ENCODE peak calls at places on chromosome 1, in eight cellular contexts. T is BE2C, Q is fibroblast of lung, A is GM23248, N is body of pancreas, K is trophoblast cell, I is sigmoid colon, E is aorta. Z is an unnamed sample.

GRCh38 chr1:168386949-168387586 is 106.4 kb downstream of the TBX19 start:
- DNase-seq in T (peak; percentile 63), Q (peak; percentile 61), A (peak; percentile 41), N (peak; percentile 81), K (peak; percentile 70), I (peak; percentile 73), E (peak; percentile 78), Z (peak; percentile 41)

GRCh38 chr1:75725861-75726361 is 1.4 kb downstream of the ACADM start:
- DNase-seq in T (no peak), Q (no peak), A (peak; percentile 5), N (peak; percentile 77), K (no peak), I (no peak), E (no peak), Z (peak; percentile 91)

GRCh38 chr1:162316187-162316586 is 60.5 kb downstream of the SPATA46 start:
- DNase-seq in T (no peak), Q (no peak), A (no peak), N (no peak), K (no peak), I (no peak), E (no peak), Z (no peak)

GRCh38 chr1:61254629-61255323 is 172.4 kb downstream of the NFIA start:
- DNase-seq in T (peak; percentile 44), Q (no peak), A (peak; percentile 63), N (peak; percentile 43), K (no peak), I (peak; percentile 84), E (no peak), Z (peak; percentile 6)

GRCh38 chr1:11654571-11655262 is at the start of gene FBXO44:
- DNase-seq in T (no peak), Q (no peak), A (peak; percentile 65), N (peak; percentile 86), K (no peak), I (peak; percentile 77), E (peak; percentile 79), Z (peak; percentile 58)

GRCh38 chr1:9728451-9729295 is 77.1 kb downstream of the PIK3CD start:
- DNase-seq in T (no peak), Q (no peak), A (no peak), N (no peak), K (no peak), I (no peak), E (peak; percentile 63), Z (no peak)

GRCh38 chr1:18955442-18956188 is 861 bp downstream of the IFFO2 start:
- DNase-seq in T (peak; percentile 30), Q (no peak), A (peak; percentile 67), N (peak; percentile 74), K (peak; percentile 58), I (no peak), E (no peak), Z (peak; percentile 38)

GRCh38 chr1:29756901-29757729 is 520.8 kb downstream of the PTPRU start:
- DNase-seq in T (no peak), Q (no peak), A (no peak), N (no peak), K (no peak), I (no peak), E (no peak), Z (no peak)

GRCh38 chr1:25501235-25502058 is 42.0 kb upstream of the LDLRAP1 start:
- DNase-seq in T (no peak), Q (peak; percentile 42), A (peak; percentile 76), N (no peak), K (peak; percentile 61), I (peak; percentile 46), E (no peak), Z (peak; percentile 62)

GRCh38 chr1:50681931-50682330 is 258.7 kb upstream of the DMRTA2 start:
- DNase-seq in T (no peak), Q (no peak), A (peak; percentile 20), N (no peak), K (no peak), I (no peak), E (no peak), Z (no peak)

GRCh38 chr1:155950829-155951228 is 9.4 kb downstream of the RXFP4 start:
- DNase-seq in T (no peak), Q (no peak), A (no peak), N (no peak), K (no peak), I (no peak), E (peak; percentile 70), Z (no peak)

GRCh38 chr1:116537439-116537838 is 33.4 kb downstream of the CD58 start:
- DNase-seq in T (no peak), Q (peak; percentile 56), A (peak; percentile 54), N (no peak), K (peak; percentile 71), I (no peak), E (no peak), Z (peak; percentile 49)

GRCh38 chr1:206470692-206471414 is 577 bp downstream of the IKBKE start:
- DNase-seq in T (no peak), Q (peak; percentile 89), A (peak; percentile 90), N (peak; percentile 36), K (no peak), I (no peak), E (peak; percentile 76), Z (peak; percentile 45)

GRCh38 chr1:58657082-58657481 is 42.8 kb downstream of the MYSM1 start:
- DNase-seq in T (no peak), Q (no peak), A (no peak), N (no peak), K (no peak), I (no peak), E (no peak), Z (no peak)

GRCh38 chr1:9687120-9687875 is 35.8 kb downstream of the PIK3CD start:
- DNase-seq in T (peak; percentile 56), Q (peak; percentile 87), A (peak; percentile 69), N (peak; percentile 80), K (peak; percentile 92), I (peak; percentile 70), E (peak; percentile 90), Z (peak; percentile 14)

GRCh38 chr1:46315669-46316403 is 12.3 kb downstream of the UQCRH start:
- DNase-seq in T (no peak), Q (peak; percentile 63), A (peak; percentile 61), N (no peak), K (no peak), I (no peak), E (no peak), Z (no peak)

GRCh38 chr1:52237430-52237829 is 95.5 kb downstream of the ZFYVE9 start:
- DNase-seq in T (no peak), Q (peak; percentile 91), A (peak; percentile 75), N (no peak), K (no peak), I (no peak), E (no peak), Z (no peak)

GRCh38 chr1:236844499-236845271 is 49.6 kb downstream of the MTR start:
- DNase-seq in T (peak; percentile 35), Q (peak; percentile 52), A (peak; percentile 76), N (no peak), K (peak; percentile 12), I (no peak), E (no peak), Z (no peak)

DNA sequence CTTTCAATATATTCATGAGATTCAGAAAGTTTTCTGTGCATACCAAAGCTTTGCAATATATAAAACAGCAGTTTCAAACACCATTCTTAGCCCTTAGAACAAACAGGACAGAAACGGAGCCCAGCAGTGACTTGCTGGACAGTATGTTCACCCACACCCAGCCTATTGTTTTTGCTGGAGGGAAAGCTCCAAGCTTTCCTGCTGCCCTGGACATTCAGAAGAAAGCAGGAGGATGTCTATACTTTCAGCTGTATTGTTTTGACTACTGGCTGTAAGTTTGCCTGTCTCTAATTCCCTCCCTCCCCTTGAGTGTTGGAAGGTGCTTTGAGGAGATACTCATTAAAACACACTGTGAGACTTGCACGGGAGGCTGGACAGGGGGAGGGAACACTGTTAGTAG is 9.6 kb downstream of the DENND2C start:
- DNase-seq in T (no peak), Q (no peak), A (no peak), N (no peak), K (no peak), I (no peak), E (no peak), Z (no peak)
- H3K36me3 ChIP-seq in T (no peaks in the 10 kb centered on the region), Q (no peaks in the 10 kb centered on the region), A (no peaks in the 10 kb centered on the region), N (no peaks in the 10 kb centered on the region), K (no peaks in the 10 kb centered on the region), I (no peaks in the 10 kb centered on the region), E (no peaks in the 10 kb centered on the region), Z (no peaks in the 10 kb centered on the region)

GRCh38 chr1:16249838-16250241 is 12.9 kb upstream of the CPLANE2 start:
- DNase-seq in T (no peak), Q (peak; percentile 64), A (peak; percentile 81), N (peak; percentile 38), K (no peak), I (peak; percentile 85), E (peak; percentile 65), Z (no peak)
- H3K36me3 ChIP-seq in T (peaks cover 15% of the 10 kb centered on the region), Q (peaks cover 2% of the 10 kb centered on the region), A (peaks cover 7% of the 10 kb centered on the region), N (peaks cover 2% of the 10 kb centered on the region), K (peaks cover 22% of the 10 kb centered on the region), I (peaks cover 16% of the 10 kb centered on the region), E (peaks cover 5% of the 10 kb centered on the region), Z (peaks cover 12% of the 10 kb centered on the region)

DNA sequence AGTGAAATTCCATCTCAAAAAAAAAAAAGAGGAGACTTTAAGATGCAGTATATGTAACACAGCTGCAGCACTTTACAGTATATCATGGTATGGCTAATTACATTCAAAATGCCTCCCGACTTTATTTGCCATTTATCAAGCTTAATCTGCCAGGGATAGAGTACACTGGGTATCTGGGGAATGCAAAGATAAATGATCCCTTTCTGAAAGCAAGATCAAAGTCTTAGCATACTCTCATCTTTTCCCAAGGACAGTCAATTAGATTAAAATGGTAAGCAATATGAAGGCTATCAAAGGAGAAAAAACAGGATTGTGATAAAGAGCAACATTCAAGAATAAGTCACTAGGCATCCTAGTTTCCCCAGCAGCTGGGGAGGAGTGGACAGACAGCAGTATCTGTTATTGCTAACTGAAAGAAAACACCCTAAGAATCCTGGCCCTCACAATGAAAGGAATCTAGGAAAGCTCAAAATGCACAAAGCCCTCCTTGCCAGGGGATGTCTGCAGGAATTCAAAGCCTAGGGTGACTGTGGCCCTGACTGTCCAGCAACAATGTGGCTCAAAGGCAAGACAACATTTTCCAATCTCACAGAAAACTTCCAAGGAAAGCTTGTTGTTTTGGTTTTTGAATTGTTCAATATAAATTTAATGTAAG is 56.7 kb upstream of the RAP1GAP start:
- DNase-seq in T (no peak), Q (no peak), A (no peak), N (no peak), K (no peak), I (no peak), E (no peak), Z (peak; percentile 65)
- H3K36me3 ChIP-seq in T (no peaks in the 10 kb centered on the region), Q (peaks cover 7% of the 10 kb centered on the region), A (peaks cover 49% of the 10 kb centered on the region), N (peaks cover 8% of the 10 kb centered on the region), K (peaks cover 15% of the 10 kb centered on the region), I (peaks cover 6% of the 10 kb centered on the region), E (peaks cover 3% of the 10 kb centered on the region), Z (peaks cover 8% of the 10 kb centered on the region)

GRCh38 chr1:2199042-2199810 is 4.7 kb upstream of the FAAP20 start:
- DNase-seq in T (peak; percentile 90), Q (peak; percentile 89), A (peak; percentile 94), N (peak; percentile 88), K (peak; percentile 67), I (peak; percentile 98), E (peak; percentile 96), Z (peak; percentile 91)

GRCh38 chr1:2202008-2202575 is 7.5 kb upstream of the FAAP20 start:
- DNase-seq in T (no peak), Q (no peak), A (no peak), N (no peak), K (no peak), I (no peak), E (no peak), Z (no peak)

GRCh38 chr1:2198571-2198970 is 4.0 kb upstream of the FAAP20 start:
- DNase-seq in T (peak; percentile 8), Q (no peak), A (no peak), N (peak; percentile 83), K (no peak), I (peak; percentile 72), E (no peak), Z (peak; percentile 38)

GRCh38 chr1:2201062-2201461 is 6.5 kb upstream of the FAAP20 start:
- DNase-seq in T (no peak), Q (no peak), A (no peak), N (no peak), K (no peak), I (no peak), E (no peak), Z (no peak)

GRCh38 chr1:2200308-2200943 is 5.9 kb upstream of the FAAP20 start:
- DNase-seq in T (no peak), Q (no peak), A (no peak), N (no peak), K (no peak), I (no peak), E (no peak), Z (no peak)
- H3K36me3 ChIP-seq in T (no peaks in the 10 kb centered on the region), Q (no peaks in the 10 kb centered on the region), A (no peaks in the 10 kb centered on the region), N (no peaks in the 10 kb centered on the region), K (no peaks in the 10 kb centered on the region), I (no peaks in the 10 kb centered on the region), E (no peaks in the 10 kb centered on the region), Z (no peaks in the 10 kb centered on the region)

Z was measured in small intestine.